ENCODE peak calls at places on chromosomes 12 and 14, in six cellular contexts. H, A, K, J, S and D are unnamed samples.

GRCh38 chr12:3882896-3883564 is 9.8 kb upstream of the PARP11 start:
- DNase-seq in J (peak), H (no peak), K (no peak), A (no peak), S (no peak), D (no peak)

GRCh38 chr12:6271281-6271680 is 39.2 kb upstream of the PLEKHG6 start:
- DNase-seq in H (no peak), K (no peak), S (no peak), J (no peak), A (no peak), D (no peak)

GRCh38 chr14:21467620-21468019 is 9.1 kb downstream of the RAB2B start:
- DNase-seq in H (no peak), K (no peak), J (peak), S (no peak), A (no peak), D (no peak)

GRCh38 chr12:60148831-60149230 is 553.0 kb downstream of the SLC16A7 start:
- DNase-seq in K (no peak), H (no peak), S (no peak), J (peak), A (no peak), D (no peak)

GRCh38 chr14:74980746-74981661 is 21.7 kb upstream of the EIF2B2 start:
- DNase-seq in K (no peak), A (peak), J (peak), S (no peak), H (no peak), D (no peak)

GRCh38 chr14:54902521-54903420 is at the start of gene GCH1:
- DNase-seq in H (peak), A (peak), K (peak), S (peak), J (peak), D (peak)

GRCh38 chr14:90274808-90275454 is 18.6 kb downstream of the PSMC1 start:
- DNase-seq in A (no peak), K (no peak), S (no peak), H (no peak), J (peak), D (no peak)

GRCh38 chr12:42428850-42429249 is 102.9 kb downstream of the PPHLN1 start:
- DNase-seq in S (no peak), H (no peak), J (no peak), A (no peak), K (no peak), D (no peak)

GRCh38 chr12:3186546-3187237 is 109.5 kb downstream of the TSPAN9 start:
- DNase-seq in A (no peak), K (no peak), J (no peak), S (no peak), H (no peak), D (no peak)

GRCh38 chr14:85175556-85175955 is 354.4 kb upstream of the FLRT2 start:
- DNase-seq in J (no peak), S (no peak), K (no peak), H (no peak), A (no peak), D (no peak)

GRCh38 chr14:34685819-34686428 is 28.5 kb downstream of the CFL2 start:
- DNase-seq in J (peak), S (no peak), K (no peak), A (peak), H (no peak), D (no peak)

GRCh38 chr14:23202001-23202400 is 18.5 kb upstream of the SLC7A8 start:
- DNase-seq in S (no peak), K (no peak), J (no peak), H (no peak), A (no peak), D (no peak)

GRCh38 chr12:113697104-113697503 is 225.4 kb upstream of the LHX5 start:
- DNase-seq in K (no peak), J (no peak), A (no peak), H (no peak), S (no peak), D (no peak)

GRCh38 chr14:103521438-103521961 is 1.1 kb downstream of the CKB start:
- DNase-seq in J (no peak), K (peak), S (no peak), H (no peak), A (no peak), D (peak)

GRCh38 chr14:104141621-104142091 is 3.3 kb downstream of the KIF26A start:
- DNase-seq in A (no peak), J (no peak), K (no peak), H (no peak), S (no peak), D (no peak)

GRCh38 chr12:119631930-119632678 is 35.8 kb upstream of the PRKAB1 start:
- DNase-seq in H (no peak), K (no peak), A (no peak), S (no peak), J (no peak), D (no peak)

GRCh38 chr12:29807125-29807524 is 23.4 kb upstream of the TMTC1 start:
- DNase-seq in K (no peak), J (no peak), S (no peak), H (no peak), A (no peak), D (no peak)

GRCh38 chr12:107759410-107759809 is 1.5 kb downstream of the PRDM4 start:
- DNase-seq in J (peak), K (no peak), S (no peak), A (no peak), H (no peak), D (no peak)

GRCh38 chr14:96852823-96853422 is 55.7 kb downstream of the VRK1 start:
- DNase-seq in H (no peak), J (peak), K (no peak), A (no peak), S (peak), D (no peak)

GRCh38 chr14:75044322-75044721 is 6.9 kb downstream of the MLH3 start:
- DNase-seq in A (peak), S (peak), J (peak), K (no peak), H (no peak), D (no peak)